ENCODE peak calls at places on chromosomes 12 and 14, in seven cellular contexts. N, C, L, E, D, Y and M are unnamed samples.

GRCh38 chr12:78088391-78088832 is 257.7 kb downstream of the NAV3 start:
- DNase-seq in D (no peak), E (no peak), L (no peak), C (no peak), Y (no peak), N (no peak), M (no peak)

GRCh38 chr12:10301103-10301502 is 6.6 kb upstream of the KLRD1 start:
- DNase-seq in N (no peak), C (no peak), L (no peak), D (no peak), Y (no peak), E (no peak), M (no peak)

GRCh38 chr12:89166525-89166934 is 185.8 kb downstream of the DUSP6 start:
- DNase-seq in N (peak; percentile 83), D (peak; percentile 3), E (no peak), C (no peak), Y (no peak), L (no peak), M (no peak)

GRCh38 chr12:6171409-6172015 is 28.7 kb upstream of the CD9 start:
- DNase-seq in C (no peak), D (no peak), L (no peak), Y (peak; percentile 43), E (no peak), N (no peak), M (no peak)

GRCh38 chr14:30994681-30995620 is 30.5 kb upstream of the AP4S1 start:
- DNase-seq in C (no peak), Y (no peak), E (no peak), N (no peak), L (no peak), D (no peak), M (no peak)

GRCh38 chr12:54220092-54220557 is 31.3 kb upstream of the SMUG1 start:
- DNase-seq in N (peak; percentile 28), Y (peak; percentile 82), E (no peak), C (peak; percentile 21), L (peak; percentile 87), D (peak; percentile 67), M (peak; percentile 84)

GRCh38 chr12:34105392-34105933 is 83.2 kb downstream of the ALG10 start:
- DNase-seq in D (no peak), Y (no peak), C (no peak), E (no peak), L (peak; percentile 42), N (no peak), M (no peak)

GRCh38 chr12:57027805-57028153 is 11.4 kb upstream of the TAC3 start:
- DNase-seq in D (no peak), Y (no peak), C (no peak), L (no peak), E (no peak), N (no peak), M (no peak)

GRCh38 chr12:107254258-107254856 is 161.0 kb upstream of the CRY1 start:
- DNase-seq in E (no peak), Y (no peak), N (no peak), D (no peak), L (no peak), C (no peak), M (no peak)

GRCh38 chr14:55332654-55333570 is 61.7 kb downstream of the FBXO34 start:
- DNase-seq in D (no peak), Y (no peak), E (no peak), C (no peak), N (no peak), L (no peak), M (no peak)

GRCh38 chr12:93802293-93802692 is 125.1 kb downstream of the CRADD start:
- DNase-seq in L (no peak), D (no peak), N (no peak), E (no peak), Y (no peak), C (no peak), M (no peak)

GRCh38 chr14:100446572-100446971 is 123.4 kb downstream of the SLC25A47 start:
- DNase-seq in Y (no peak), N (no peak), L (no peak), D (no peak), E (no peak), C (no peak), M (no peak)

GRCh38 chr14:22558221-22558913 is 30.7 kb downstream of the DAD1 start:
- DNase-seq in D (no peak), E (no peak), N (no peak), C (no peak), L (no peak), Y (no peak), M (no peak)

GRCh38 chr14:68682166-68683103 is 110.4 kb downstream of the ZFP36L1 start:
- DNase-seq in L (no peak), C (no peak), N (peak; percentile 92), E (no peak), D (peak; percentile 55), Y (peak; percentile 59), M (no peak)

GRCh38 chr12:12319501-12320322 is 30.3 kb downstream of the MANSC1 start:
- DNase-seq in N (no peak), E (no peak), C (no peak), D (no peak), L (no peak), Y (peak; percentile 30), M (peak; percentile 34)

GRCh38 chr12:40032433-40033259 is 73.2 kb downstream of the SLC2A13 start:
- DNase-seq in D (no peak), L (no peak), Y (no peak), E (no peak), C (no peak), N (no peak), M (no peak)